ENCODE peak calls at places on chromosomes 16 and 17, in eight cellular contexts. T, G, D, J, C, B, P and Q are unnamed samples.

GRCh38 chr17:46157443-46158107 is 35.7 kb downstream of the KANSL1 start:
- DNase-seq in D (no peak), P (no peak), C (no peak), G (peak; percentile 64), B (no peak), J (no peak), T (no peak), Q (no peak)

GRCh38 chr17:55817273-55817709 is 66.4 kb downstream of the PCTP start:
- DNase-seq in T (no peak), B (no peak), P (no peak), C (no peak), J (no peak), D (no peak), G (no peak), Q (no peak)

GRCh38 chr16:9090101-9090959 is 1.1 kb upstream of the HAPSTR1 start:
- DNase-seq in G (no peak), T (peak; percentile 80), C (peak; percentile 38), J (peak; percentile 27), D (peak; percentile 35), B (no peak), P (no peak), Q (peak; percentile 25)

GRCh38 chr16:24668481-24669001 is 60.9 kb upstream of the TNRC6A start:
- DNase-seq in J (no peak), B (no peak), T (no peak), C (no peak), G (peak; percentile 36), D (peak; percentile 18), P (no peak), Q (no peak)

GRCh38 chr17:52159159-52159809 is 770 bp upstream of the CA10 start:
- DNase-seq in G (no peak), P (no peak), B (no peak), D (no peak), C (no peak), T (no peak), J (no peak), Q (no peak)

GRCh38 chr16:11386791-11387546 is 41.7 kb downstream of the RMI2 start:
- DNase-seq in P (no peak), J (peak; percentile 57), T (peak; percentile 87), G (peak; percentile 58), B (no peak), D (no peak), C (no peak), Q (peak; percentile 59)

GRCh38 chr17:2955931-2956582 is 107.3 kb downstream of the OR1D5 start:
- DNase-seq in G (no peak), D (no peak), P (no peak), C (no peak), B (no peak), J (peak; percentile 25), T (no peak), Q (no peak)

GRCh38 chr16:55155815-55156214 is 168.2 kb upstream of the IRX6 start:
- DNase-seq in J (no peak), T (no peak), D (no peak), C (no peak), G (no peak), P (no peak), B (no peak), Q (no peak)

GRCh38 chr17:65466547-65466946 is 94.9 kb downstream of the AXIN2 start:
- DNase-seq in G (no peak), J (no peak), T (no peak), B (no peak), C (no peak), P (no peak), D (no peak), Q (no peak)

GRCh38 chr17:14693382-14693781 is 392.5 kb downstream of the HS3ST3B1 start:
- DNase-seq in G (no peak), P (no peak), T (no peak), J (no peak), D (no peak), C (no peak), B (no peak), Q (no peak)

GRCh38 chr16:19886061-19886792 is 1.6 kb upstream of the GPRC5B start:
- DNase-seq in B (peak; percentile 75), P (peak; percentile 76), T (peak; percentile 81), C (peak; percentile 71), G (peak; percentile 85), D (peak; percentile 80), J (peak; percentile 78), Q (peak; percentile 86)

GRCh38 chr17:11028349-11028748 is 190.5 kb upstream of the PIRT start:
- DNase-seq in J (no peak), G (no peak), T (no peak), B (no peak), C (no peak), D (no peak), P (no peak), Q (no peak)

GRCh38 chr17:11035681-11036080 is 197.8 kb upstream of the PIRT start:
- DNase-seq in D (no peak), T (no peak), C (no peak), B (no peak), J (no peak), P (no peak), G (no peak), Q (no peak)

GRCh38 chr17:11026903-11027302 is 189.0 kb upstream of the PIRT start:
- DNase-seq in D (no peak), G (no peak), T (no peak), C (no peak), B (no peak), J (no peak), P (no peak), Q (no peak)

DNA sequence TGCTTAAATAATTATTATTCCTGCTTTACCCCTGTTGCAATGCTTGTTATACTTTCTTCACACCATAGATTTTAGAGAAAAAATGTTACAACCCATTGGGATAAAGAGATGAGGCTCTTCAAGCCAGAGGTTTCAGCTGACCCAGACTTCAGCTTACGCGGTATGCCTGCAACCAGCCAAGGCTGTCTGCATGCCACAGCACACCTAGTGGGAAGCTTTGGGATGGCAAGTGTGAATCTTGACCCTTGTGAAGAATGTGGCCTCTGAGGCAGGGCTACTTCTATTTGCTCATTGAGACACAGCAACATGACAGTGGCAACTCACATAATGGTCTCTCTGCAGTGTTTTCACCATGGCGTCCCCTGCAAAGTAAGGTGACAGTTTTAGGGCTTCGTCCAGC is 193.9 kb upstream of the PIRT start:
- DNase-seq in G (no peak), T (peak; percentile 45), C (no peak), D (no peak), B (no peak), J (no peak), P (no peak), Q (no peak)
- TF ChIP-seq CTCF in G (no peak), T (peak; percentile 51), C (no peak), D (no peak), B (no peak), J (no peak), P (peak; percentile 24), Q (peak; percentile 38)

GRCh38 chr17:81322271-81323082 is 27.4 kb upstream of the SLC38A10 start:
- DNase-seq in J (no peak), D (peak; percentile 34), B (no peak), P (no peak), G (no peak), T (no peak), C (no peak), Q (no peak)
- TF ChIP-seq CTCF in J (peak; percentile 9), D (peak; percentile 20), B (no peak), P (peak; percentile 53), G (peak; percentile 22), T (peak; percentile 29), C (no peak), Q (no peak)

DNA sequence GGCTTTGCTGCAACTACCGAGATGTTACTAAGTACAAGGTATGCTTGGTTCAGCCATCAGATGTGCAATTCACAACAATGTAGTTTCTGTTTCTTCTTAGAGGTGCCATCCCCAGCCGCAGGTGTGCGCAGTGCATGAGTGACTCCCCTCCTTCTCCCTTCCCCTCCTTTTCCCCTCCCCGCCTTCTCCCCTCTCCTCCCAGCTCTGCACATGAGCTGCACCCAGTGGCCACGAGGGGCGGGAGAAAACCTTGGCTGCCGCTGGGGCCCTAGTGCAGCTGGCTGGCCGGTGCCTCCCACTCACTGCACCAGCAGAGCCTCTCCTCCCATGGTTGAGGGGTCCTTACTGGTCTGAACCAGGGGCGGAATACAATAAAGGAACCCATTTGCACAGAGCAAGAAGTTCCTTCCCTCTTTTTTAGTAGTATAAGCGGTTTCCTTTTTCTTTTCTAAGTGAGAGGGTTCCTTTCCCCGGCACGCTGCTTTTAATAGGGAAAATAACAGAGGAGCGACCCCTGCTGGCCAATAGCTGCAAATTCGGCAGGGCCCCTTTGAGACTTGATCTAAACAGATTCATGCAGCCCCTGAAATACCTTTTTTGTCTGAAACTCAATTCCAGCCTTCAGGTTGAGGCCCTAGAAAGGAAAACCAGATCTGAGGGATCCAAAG is 7.8 kb upstream of the CCL15 start:
- DNase-seq in B (no peak), G (peak; percentile 20), C (no peak), J (no peak), P (no peak), D (no peak), T (no peak), Q (no peak)
- TF ChIP-seq CTCF in B (no peak), G (peak; percentile 47), C (no peak), J (no peak), P (peak; percentile 54), D (no peak), T (peak; percentile 51), Q (peak; percentile 58)

GRCh38 chr17:82529914-82530300 is 10.4 kb downstream of the FOXK2 start:
- DNase-seq in D (no peak), C (no peak), B (no peak), T (no peak), P (no peak), J (no peak), G (no peak), Q (no peak)

GRCh38 chr17:82531431-82531881 is 11.9 kb downstream of the FOXK2 start:
- DNase-seq in D (no peak), G (peak; percentile 35), P (no peak), C (no peak), J (no peak), B (no peak), T (no peak), Q (no peak)

GRCh38 chr17:82525712-82526111 is 6.2 kb downstream of the FOXK2 start:
- DNase-seq in D (no peak), P (no peak), J (no peak), B (no peak), G (no peak), C (no peak), T (no peak), Q (no peak)

GRCh38 chr17:82527893-82528292 is 8.4 kb downstream of the FOXK2 start:
- DNase-seq in J (no peak), T (no peak), D (no peak), B (no peak), C (no peak), G (no peak), P (no peak), Q (no peak)

DNA sequence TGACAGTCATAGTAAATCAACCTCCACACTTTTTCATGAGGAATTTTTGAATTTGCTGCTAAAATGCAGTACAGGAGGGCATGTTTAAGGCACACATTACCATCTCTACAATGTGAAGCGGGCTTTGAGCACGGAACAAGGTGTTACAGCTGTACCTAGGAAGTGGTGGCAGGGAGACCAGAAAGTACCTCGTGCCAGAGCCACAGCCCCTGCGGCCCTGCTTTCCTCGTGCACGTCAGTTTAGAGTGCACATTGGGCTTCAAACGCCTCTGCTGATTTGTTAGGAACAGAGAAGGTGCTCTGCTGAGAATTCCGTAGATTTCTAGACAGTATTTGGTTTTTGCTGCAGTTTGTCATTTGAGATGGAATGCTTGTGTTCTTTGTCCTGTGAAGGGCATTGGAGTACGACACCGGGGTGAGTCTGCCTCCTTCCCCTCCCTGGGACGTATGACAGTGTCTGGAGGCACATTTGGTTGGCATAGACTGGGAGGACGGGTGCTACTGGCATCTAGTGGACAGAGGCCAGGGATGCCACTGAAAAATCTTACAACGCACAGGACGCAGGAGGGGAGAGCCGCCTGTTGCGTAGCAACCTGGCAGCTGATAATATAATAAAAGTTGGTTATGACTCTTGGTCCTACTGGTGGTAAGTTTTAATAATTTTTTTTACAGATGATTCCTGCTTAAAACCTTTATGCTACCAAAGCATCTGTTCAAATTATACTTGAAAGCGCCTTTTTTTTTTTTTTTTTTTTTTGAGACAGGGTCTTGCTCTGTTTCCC is 9.1 kb downstream of the FOXK2 start:
- DNase-seq in D (peak; percentile 67), T (peak; percentile 52), J (peak; percentile 33), C (peak; percentile 53), G (peak; percentile 12), P (peak; percentile 80), B (no peak), Q (no peak)
- TF ChIP-seq CTCF in D (peak; percentile 17), T (peak; percentile 27), J (no peak), C (peak; percentile 2), G (no peak), P (no peak), B (peak; percentile 32), Q (peak; percentile 37)